ENCODE peak calls at places on chromosomes 3 and 15, in five cellular contexts. One of them, this sample, is unnamed.
A peak's percentile ranks its signal among the peaks of the same experiment; 100 is the strongest.

GRCh38 chr3:49844464-49845183 is 11.7 kb downstream of the TRAIP start:
- DNase-seq in ascending aorta: no peak
- DNase-seq in Panc1: no peak
- DNase-seq in HAP-1: no peak
- DNase-seq in ovary: no peak
- DNase-seq in this sample: no peak

GRCh38 chr3:151724846-151725562 is 8.7 kb upstream of the AADACL2 start:
- DNase-seq in ovary: no peak
- DNase-seq in Panc1: no peak
- DNase-seq in ascending aorta: no peak
- DNase-seq in HAP-1: no peak
- DNase-seq in this sample: no peak

GRCh38 chr15:62453979-62454378 is 288.9 kb upstream of the C2CD4B start:
- DNase-seq in HAP-1: no peak
- DNase-seq in ovary: no peak
- DNase-seq in ascending aorta: no peak
- DNase-seq in Panc1: peak; percentile 28
- DNase-seq in this sample: no peak

GRCh38 chr3:138921316-138922292 is 25.3 kb downstream of the FOXL2 start:
- DNase-seq in HAP-1: no peak
- DNase-seq in Panc1: no peak
- DNase-seq in ascending aorta: no peak
- DNase-seq in ovary: no peak
- DNase-seq in this sample: no peak

GRCh38 chr15:40095381-40096093 is 13.1 kb downstream of the BMF start:
- DNase-seq in HAP-1: no peak
- DNase-seq in ascending aorta: no peak
- DNase-seq in Panc1: no peak
- DNase-seq in ovary: no peak
- DNase-seq in this sample: no peak

GRCh38 chr3:9946112-9947024 is 5.8 kb downstream of the PRRT3 start:
- DNase-seq in HAP-1: no peak
- DNase-seq in ovary: peak; percentile 88
- DNase-seq in ascending aorta: peak; percentile 65
- DNase-seq in Panc1: no peak
- DNase-seq in this sample: peak; percentile 96

GRCh38 chr3:16978234-16978920 is 93.6 kb downstream of the PLCL2 start:
- DNase-seq in ovary: no peak
- DNase-seq in ascending aorta: no peak
- DNase-seq in HAP-1: no peak
- DNase-seq in Panc1: no peak
- DNase-seq in this sample: no peak

GRCh38 chr15:63134245-63134644 is 12.6 kb downstream of the LACTB start:
- DNase-seq in ovary: no peak
- DNase-seq in ascending aorta: no peak
- DNase-seq in HAP-1: no peak
- DNase-seq in Panc1: no peak
- DNase-seq in this sample: no peak

GRCh38 chr15:51864408-51865056 is 35.1 kb downstream of the TMOD3 start:
- DNase-seq in Panc1: no peak
- DNase-seq in ascending aorta: no peak
- DNase-seq in ovary: no peak
- DNase-seq in HAP-1: no peak
- DNase-seq in this sample: no peak

GRCh38 chr15:85282504-85283115 is 97.8 kb upstream of the AKAP13 start:
- DNase-seq in ovary: no peak
- DNase-seq in HAP-1: no peak
- DNase-seq in ascending aorta: no peak
- DNase-seq in Panc1: no peak
- DNase-seq in this sample: no peak

GRCh38 chr15:63553388-63553791 is 43.8 kb upstream of the FBXL22 start:
- DNase-seq in ascending aorta: no peak
- DNase-seq in Panc1: peak; percentile 35
- DNase-seq in ovary: peak; percentile 34
- DNase-seq in HAP-1: peak; percentile 63
- DNase-seq in this sample: no peak

GRCh38 chr15:81853349-81853748 is 192.5 kb downstream of the MEX3B start:
- DNase-seq in ovary: no peak
- DNase-seq in ascending aorta: no peak
- DNase-seq in Panc1: no peak
- DNase-seq in HAP-1: no peak
- DNase-seq in this sample: no peak

GRCh38 chr3:78258798-78259197 is 1218.9 kb downstream of the ROBO2 start:
- DNase-seq in HAP-1: peak; percentile 33
- DNase-seq in ovary: no peak
- DNase-seq in Panc1: no peak
- DNase-seq in ascending aorta: no peak
- DNase-seq in this sample: no peak

GRCh38 chr15:76347507-76348055 is 11.0 kb downstream of the ISL2 start:
- DNase-seq in ovary: no peak
- DNase-seq in ascending aorta: no peak
- DNase-seq in HAP-1: no peak
- DNase-seq in Panc1: no peak
- DNase-seq in this sample: no peak

GRCh38 chr15:76343313-76343996 is 6.9 kb downstream of the ISL2 start:
- DNase-seq in Panc1: no peak
- DNase-seq in ovary: no peak
- DNase-seq in HAP-1: no peak
- DNase-seq in ascending aorta: no peak
- DNase-seq in this sample: no peak

GRCh38 chr15:76345880-76346665 is 9.5 kb downstream of the ISL2 start:
- DNase-seq in HAP-1: no peak
- DNase-seq in ascending aorta: no peak
- DNase-seq in ovary: no peak
- DNase-seq in Panc1: no peak
- DNase-seq in this sample: no peak

GRCh38 chr15:76346666-76347506 is 10.3 kb downstream of the ISL2 start:
- DNase-seq in ascending aorta: no peak
- DNase-seq in Panc1: no peak
- DNase-seq in HAP-1: no peak
- DNase-seq in ovary: no peak
- DNase-seq in this sample: no peak

GRCh38 chr15:76345269-76345879 is 8.8 kb downstream of the ISL2 start:
- DNase-seq in Panc1: no peak
- DNase-seq in HAP-1: no peak
- DNase-seq in ovary: no peak
- DNase-seq in ascending aorta: no peak
- DNase-seq in this sample: no peak
- H3K27me3 ChIP-seq in Panc1: peaks cover 16% of the 10 kb centered on the region
- H3K27me3 ChIP-seq in HAP-1: no peaks in the 10 kb centered on the region
- H3K27me3 ChIP-seq in ovary: peaks cover 11% of the 10 kb centered on the region
- H3K27me3 ChIP-seq in ascending aorta: peaks cover 58% of the 10 kb centered on the region
- H3K27me3 ChIP-seq in this sample: no peaks in the 10 kb centered on the region

GRCh38 chr3:134993011-134993410 is 198.0 kb downstream of the EPHB1 start:
- DNase-seq in HAP-1: no peak
- DNase-seq in Panc1: no peak
- DNase-seq in ascending aorta: no peak
- DNase-seq in ovary: no peak
- DNase-seq in this sample: no peak
- H3K27me3 ChIP-seq in HAP-1: no peaks in the 10 kb centered on the region
- H3K27me3 ChIP-seq in Panc1: peaks cover 11% of the 10 kb centered on the region
- H3K27me3 ChIP-seq in ascending aorta: no peaks in the 10 kb centered on the region
- H3K27me3 ChIP-seq in ovary: no peaks in the 10 kb centered on the region
- H3K27me3 ChIP-seq in this sample: peaks cover 2% of the 10 kb centered on the region

GRCh38 chr15:67833504-67834248 is 6.2 kb downstream of the RNU6-1 start:
- DNase-seq in ovary: no peak
- DNase-seq in HAP-1: peak; percentile 88
- DNase-seq in ascending aorta: no peak
- DNase-seq in Panc1: no peak
- DNase-seq in this sample: no peak

GRCh38 chr15:67836134-67836455 is 3.8 kb downstream of the RNU6-1 start:
- DNase-seq in Panc1: no peak
- DNase-seq in HAP-1: no peak
- DNase-seq in ovary: no peak
- DNase-seq in ascending aorta: no peak
- DNase-seq in this sample: no peak

GRCh38 chr15:67836477-67836876 is 3.4 kb downstream of the RNU6-1 start:
- DNase-seq in Panc1: no peak
- DNase-seq in HAP-1: peak; percentile 82
- DNase-seq in ovary: no peak
- DNase-seq in ascending aorta: no peak
- DNase-seq in this sample: no peak

GRCh38 chr15:67834249-67834592 is 5.6 kb downstream of the RNU6-1 start:
- DNase-seq in ascending aorta: no peak
- DNase-seq in ovary: no peak
- DNase-seq in Panc1: no peak
- DNase-seq in HAP-1: no peak
- DNase-seq in this sample: no peak

GRCh38 chr15:67834593-67835348 is 5.1 kb downstream of the RNU6-1 start:
- DNase-seq in HAP-1: no peak
- DNase-seq in ovary: no peak
- DNase-seq in ascending aorta: no peak
- DNase-seq in Panc1: no peak
- DNase-seq in this sample: no peak
- H3K27me3 ChIP-seq in HAP-1: peaks cover 17% of the 10 kb centered on the region
- H3K27me3 ChIP-seq in ovary: peaks cover 12% of the 10 kb centered on the region
- H3K27me3 ChIP-seq in ascending aorta: peaks cover 34% of the 10 kb centered on the region
- H3K27me3 ChIP-seq in Panc1: no peaks in the 10 kb centered on the region
- H3K27me3 ChIP-seq in this sample: no peaks in the 10 kb centered on the region

DNA sequence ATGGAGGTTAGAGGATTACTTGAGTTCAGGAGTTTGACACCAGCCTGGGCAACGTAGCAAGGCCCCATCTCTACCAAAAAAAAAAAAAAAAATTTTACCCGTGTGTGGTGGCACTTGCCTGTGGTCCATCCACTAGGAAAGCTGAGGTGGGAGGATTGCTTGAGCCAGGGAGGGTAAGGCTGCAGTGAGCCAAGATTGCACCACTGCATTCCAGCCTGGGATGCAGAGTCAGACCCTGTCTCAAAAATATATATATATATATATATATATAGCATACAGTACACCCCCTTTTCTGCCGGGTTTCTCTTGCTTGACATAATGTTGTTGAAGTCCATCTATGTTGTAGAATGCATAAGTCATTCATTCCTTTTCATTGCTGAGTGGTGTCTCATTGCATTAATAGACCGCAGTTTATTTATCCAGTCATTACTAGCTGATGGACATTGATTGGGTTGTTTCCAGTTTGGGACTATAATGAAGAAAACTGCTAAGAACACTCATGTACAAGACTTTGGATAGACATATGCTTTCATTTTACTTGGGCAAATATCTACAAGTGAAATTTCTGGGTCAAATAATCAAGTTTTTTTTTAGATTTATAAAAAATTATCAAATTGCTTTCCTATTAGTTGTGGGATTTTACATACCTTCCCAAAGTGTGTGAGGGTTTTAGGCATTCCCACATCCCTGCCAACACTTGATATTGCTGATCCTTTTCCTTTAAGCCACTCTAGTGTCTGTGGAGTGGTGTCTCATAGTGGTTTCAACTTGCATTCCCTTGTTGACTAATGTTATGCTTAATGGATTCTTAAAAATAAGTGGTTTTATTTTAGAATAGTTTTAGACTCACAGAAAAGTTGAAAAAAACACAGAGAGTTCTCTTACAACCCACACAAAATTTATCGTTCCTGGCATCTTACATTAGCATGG is 2.1 kb upstream of the PRR20G start:
- DNase-seq in ovary: no peak
- DNase-seq in Panc1: no peak
- DNase-seq in HAP-1: no peak
- DNase-seq in ascending aorta: no peak
- DNase-seq in this sample: no peak
- H3K27me3 ChIP-seq in ovary: no peaks in the 10 kb centered on the region
- H3K27me3 ChIP-seq in Panc1: peaks cover 7% of the 10 kb centered on the region
- H3K27me3 ChIP-seq in HAP-1: peaks cover 3% of the 10 kb centered on the region
- H3K27me3 ChIP-seq in ascending aorta: no peaks in the 10 kb centered on the region
- H3K27me3 ChIP-seq in this sample: no peaks in the 10 kb centered on the region

DNA sequence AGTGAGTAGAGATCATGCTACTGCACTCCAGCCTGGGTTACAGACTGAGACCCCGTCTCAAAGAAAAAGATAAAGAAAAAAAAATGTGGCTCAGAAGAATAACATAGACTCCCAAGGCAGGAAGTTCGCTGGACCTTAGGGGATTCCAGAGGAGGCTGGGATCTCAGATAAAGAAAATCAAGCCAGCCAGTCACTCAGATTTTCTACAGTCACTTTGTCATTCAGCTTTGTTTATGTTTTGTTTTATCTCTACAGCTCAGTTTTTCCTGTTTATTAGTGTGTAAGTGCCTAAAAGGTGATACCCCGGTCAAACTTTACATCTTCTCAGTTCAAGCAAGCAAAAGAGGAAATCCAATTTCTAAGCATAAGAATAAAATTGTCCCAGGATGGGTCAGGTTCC is 6.3 kb downstream of the TMEM202 start:
- DNase-seq in ascending aorta: no peak
- DNase-seq in ovary: no peak
- DNase-seq in Panc1: no peak
- DNase-seq in HAP-1: no peak
- DNase-seq in this sample: no peak
- H3K27me3 ChIP-seq in ascending aorta: no peaks in the 10 kb centered on the region
- H3K27me3 ChIP-seq in ovary: no peaks in the 10 kb centered on the region
- H3K27me3 ChIP-seq in Panc1: peaks cover 29% of the 10 kb centered on the region
- H3K27me3 ChIP-seq in HAP-1: peaks cover 51% of the 10 kb centered on the region
- H3K27me3 ChIP-seq in this sample: no peaks in the 10 kb centered on the region

GRCh38 chr3:194162070-194162678 is 26.2 kb downstream of the HES1 start:
- DNase-seq in ovary: no peak
- DNase-seq in ascending aorta: no peak
- DNase-seq in Panc1: no peak
- DNase-seq in HAP-1: no peak
- DNase-seq in this sample: no peak

GRCh38 chr3:194161181-194162045 is 25.5 kb downstream of the HES1 start:
- DNase-seq in ascending aorta: no peak
- DNase-seq in Panc1: no peak
- DNase-seq in HAP-1: no peak
- DNase-seq in ovary: peak; percentile 48
- DNase-seq in this sample: no peak

GRCh38 chr3:194162817-194163584 is 27.1 kb downstream of the HES1 start:
- DNase-seq in ovary: no peak
- DNase-seq in HAP-1: no peak
- DNase-seq in Panc1: no peak
- DNase-seq in ascending aorta: no peak
- DNase-seq in this sample: no peak

GRCh38 chr3:194165619-194166018 is 29.7 kb downstream of the HES1 start:
- DNase-seq in HAP-1: no peak
- DNase-seq in ovary: no peak
- DNase-seq in ascending aorta: no peak
- DNase-seq in Panc1: no peak
- DNase-seq in this sample: no peak

DNA sequence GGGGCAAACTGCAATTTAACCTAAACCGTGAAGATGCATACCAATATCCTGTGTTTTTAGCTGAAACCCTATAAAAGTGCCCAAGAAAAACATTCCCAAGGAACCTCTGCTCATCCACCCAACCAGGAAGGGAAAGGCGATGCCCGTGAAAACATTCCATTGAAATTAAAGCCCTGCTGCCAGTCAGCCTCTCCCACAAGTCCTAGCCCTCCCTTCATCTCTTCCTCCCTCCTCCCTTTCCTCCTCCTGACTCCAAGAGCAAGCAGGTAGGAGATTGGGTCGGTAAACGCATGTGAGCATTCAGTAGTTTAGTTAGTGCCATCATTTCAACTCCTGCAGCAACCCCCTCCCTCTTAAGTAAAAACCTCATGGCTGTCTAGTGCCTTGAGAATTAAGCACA is 27.7 kb downstream of the HES1 start:
- DNase-seq in ovary: no peak
- DNase-seq in Panc1: no peak
- DNase-seq in ascending aorta: no peak
- DNase-seq in HAP-1: no peak
- DNase-seq in this sample: no peak
- H3K27me3 ChIP-seq in ovary: no peaks in the 10 kb centered on the region
- H3K27me3 ChIP-seq in Panc1: no peaks in the 10 kb centered on the region
- H3K27me3 ChIP-seq in ascending aorta: no peaks in the 10 kb centered on the region
- H3K27me3 ChIP-seq in HAP-1: no peaks in the 10 kb centered on the region
- H3K27me3 ChIP-seq in this sample: no peaks in the 10 kb centered on the region

This sample was measured in right cardiac atrium.